ENCODE peak calls at places on chromosome 2, in eight cellular contexts. S is choroid plexus epithelial cell, G is dorsolateral prefrontal cortex, N is PC-3, X is lung, Y is AG04450, O is vagina, B is WERI-Rb-1. T is an unnamed sample.
A peak's percentile ranks its signal among the peaks of the same experiment; 100 is the strongest.

GRCh38 chr2:84449711-84450110 is 9.4 kb downstream of the SUCLG1 start:
- DNase-seq in X (no peak), S (no peak), N (no peak), G (no peak), B (no peak), O (no peak), Y (no peak), T (no peak)

GRCh38 chr2:240593026-240593702 is 6.6 kb downstream of the CAPN10 start:
- DNase-seq in B (peak; percentile 1), X (no peak), Y (no peak), S (no peak), N (no peak), G (peak; percentile 60), O (no peak), T (no peak)

GRCh38 chr2:134499307-134499706 is 219.5 kb downstream of the TMEM163 start:
- DNase-seq in O (peak; percentile 82), N (no peak), X (no peak), S (no peak), B (no peak), G (no peak), Y (no peak), T (no peak)

GRCh38 chr2:118292991-118293390 is 204.7 kb downstream of the INSIG2 start:
- DNase-seq in N (peak; percentile 10), B (no peak), S (no peak), X (no peak), G (no peak), Y (no peak), O (no peak), T (no peak)

GRCh38 chr2:160275646-160276045 is 75.6 kb upstream of the ITGB6 start:
- DNase-seq in X (no peak), S (no peak), O (no peak), Y (no peak), B (no peak), N (no peak), G (no peak), T (no peak)

GRCh38 chr2:10370895-10371294 is 68.2 kb downstream of the HPCAL1 start:
- DNase-seq in G (no peak), X (no peak), B (no peak), Y (no peak), N (no peak), O (no peak), S (no peak), T (no peak)

GRCh38 chr2:85017436-85018048 is 46.6 kb downstream of the KCMF1 start:
- DNase-seq in N (peak; percentile 53), X (no peak), S (peak; percentile 56), O (no peak), B (no peak), G (no peak), Y (no peak), T (no peak)

GRCh38 chr2:44582363-44583008 is 220.7 kb downstream of the CAMKMT start:
- DNase-seq in S (peak; percentile 47), X (no peak), Y (no peak), B (no peak), O (no peak), N (peak; percentile 82), G (no peak), T (no peak)

GRCh38 chr2:172995323-172996244 is 80.1 kb upstream of the MAP3K20 start:
- DNase-seq in S (peak; percentile 85), Y (peak; percentile 87), N (peak; percentile 90), B (no peak), G (no peak), O (no peak), X (no peak), T (no peak)

GRCh38 chr2:109299466-109299865 is 170.5 kb downstream of the SH3RF3 start:
- DNase-seq in Y (no peak), S (no peak), O (no peak), X (no peak), B (no peak), G (no peak), N (no peak), T (no peak)

GRCh38 chr2:98881153-98881650 is 54.8 kb downstream of the CRACDL start:
- DNase-seq in Y (no peak), O (no peak), S (no peak), X (no peak), G (no peak), B (no peak), N (no peak), T (no peak)

GRCh38 chr2:152335851-152336102 is 803 bp downstream of the FMNL2 start:
- DNase-seq in Y (no peak), G (no peak), X (no peak), N (no peak), S (no peak), O (no peak), B (no peak), T (no peak)

GRCh38 chr2:164068063-164068462 is 332.3 kb upstream of the FIGN start:
- DNase-seq in O (no peak), B (no peak), N (no peak), X (no peak), Y (no peak), S (no peak), G (no peak), T (no peak)

GRCh38 chr2:179569834-179570233 is 291.6 kb downstream of the ZNF385B start:
- DNase-seq in G (no peak), O (no peak), N (peak; percentile 68), Y (peak; percentile 10), B (no peak), S (peak; percentile 85), X (no peak), T (no peak)

GRCh38 chr2:171181067-171182049 is 20.7 kb upstream of the TLK1 start:
- DNase-seq in N (no peak), S (no peak), O (no peak), B (no peak), X (no peak), G (no peak), Y (no peak), T (no peak)

GRCh38 chr2:207046642-207047213 is 107.4 kb downstream of the CPO start:
- DNase-seq in X (no peak), B (no peak), O (no peak), Y (no peak), G (no peak), S (peak; percentile 59), N (peak; percentile 33), T (no peak)

GRCh38 chr2:145626301-145626700 is 1106.4 kb upstream of the ZEB2 start:
- DNase-seq in X (no peak), N (no peak), Y (no peak), G (no peak), O (no peak), S (no peak), B (no peak), T (no peak)

GRCh38 chr2:54497738-54498680 is 41.9 kb downstream of the SPTBN1 start:
- DNase-seq in B (peak; percentile 31), O (no peak), X (no peak), N (peak; percentile 20), Y (no peak), S (peak; percentile 81), G (no peak), T (no peak)

GRCh38 chr2:221129657-221130056 is 442.4 kb downstream of the EPHA4 start:
- DNase-seq in G (no peak), O (no peak), B (peak; percentile 10), N (no peak), S (no peak), Y (no peak), X (no peak), T (no peak)

GRCh38 chr2:64644240-64645013 is 9.3 kb downstream of the SERTAD2 start:
- DNase-seq in G (no peak), N (peak; percentile 80), B (peak; percentile 77), Y (no peak), S (peak; percentile 82), O (no peak), X (peak; percentile 65), T (peak; percentile 80)

GRCh38 chr2:201500534-201500933 is 49.0 kb downstream of the STRADB start:
- DNase-seq in O (no peak), B (no peak), N (peak; percentile 30), Y (peak; percentile 13), G (no peak), S (peak; percentile 31), X (no peak), T (no peak)

GRCh38 chr2:98551316-98551715 is 57.0 kb downstream of the COA5 start:
- DNase-seq in B (no peak), N (no peak), O (peak; percentile 70), G (no peak), S (no peak), Y (no peak), X (no peak), T (no peak)

GRCh38 chr2:207092803-207093202 is 72.9 kb downstream of the KLF7 start:
- DNase-seq in G (no peak), B (no peak), N (no peak), O (no peak), X (no peak), Y (no peak), S (peak; percentile 46), T (no peak)

GRCh38 chr2:50535971-50536759 is 495.8 kb downstream of the NRXN1 start:
- DNase-seq in N (peak; percentile 65), B (peak; percentile 37), G (no peak), Y (no peak), X (no peak), S (peak; percentile 63), O (no peak), T (peak; percentile 12)
- TF ChIP-seq CTCF in N (peak; percentile 82), B (peak; percentile 54), G (peak; percentile 81), Y (peak; percentile 74), X (no peak), S (peak; percentile 71), O (no peak), T (peak; percentile 80)

GRCh38 chr2:177344316-177344715 is 48.3 kb upstream of the AGPS start:
- DNase-seq in X (no peak), N (peak; percentile 23), B (no peak), G (no peak), O (no peak), Y (no peak), S (no peak), T (no peak)
- TF ChIP-seq CTCF in X (no peak), N (peak; percentile 35), B (no peak), G (no peak), O (no peak), Y (no peak), S (no peak), T (no peak)

DNA sequence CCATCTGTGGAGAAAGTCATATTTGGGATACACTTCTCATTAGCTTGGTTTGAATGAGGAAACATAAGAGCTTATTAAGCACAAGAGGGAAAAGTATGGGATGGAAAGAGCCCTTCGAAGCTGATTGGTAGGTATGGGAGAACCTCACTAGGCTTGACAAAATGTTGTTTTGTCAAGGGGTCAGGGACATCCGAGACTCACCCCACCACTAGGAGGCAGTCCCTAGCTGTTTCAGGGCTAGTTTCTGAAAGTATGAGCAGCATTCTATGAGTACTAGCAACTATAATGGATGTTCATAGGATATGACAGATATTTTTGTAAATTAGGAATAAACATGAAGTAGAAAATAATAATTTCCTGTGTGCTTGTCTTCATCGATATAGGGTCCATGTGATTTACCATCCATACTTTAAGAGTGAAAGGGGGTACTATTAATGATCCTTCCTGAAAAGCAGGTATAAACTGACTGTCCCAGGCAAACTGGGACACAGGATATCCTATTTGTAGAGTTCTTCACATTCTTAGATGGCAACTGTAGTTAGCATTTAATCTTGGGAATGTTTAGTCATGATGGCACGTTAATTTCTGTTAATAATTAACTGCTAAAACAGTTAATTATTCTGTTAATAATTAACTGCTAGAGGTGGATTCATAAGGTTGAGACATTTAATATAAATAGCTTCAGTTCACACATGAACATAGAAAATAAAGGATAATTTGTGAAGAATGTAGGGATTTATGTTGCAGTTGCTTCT is 28.4 kb downstream of the OTX1 start:
- DNase-seq in N (peak; percentile 76), X (no peak), G (no peak), O (no peak), Y (no peak), B (peak; percentile 50), S (no peak), T (no peak)
- TF ChIP-seq CTCF in N (peak; percentile 83), X (no peak), G (no peak), O (no peak), Y (peak; percentile 43), B (peak; percentile 56), S (peak; percentile 61), T (peak; percentile 11)

GRCh38 chr2:40450066-40450841 is 1.6 kb downstream of the SLC8A1 start:
- DNase-seq in S (peak; percentile 32), G (no peak), X (no peak), N (peak; percentile 14), O (no peak), B (no peak), Y (no peak), T (no peak)
- TF ChIP-seq CTCF in S (peak; percentile 14), G (no peak), X (no peak), N (peak; percentile 24), O (no peak), B (no peak), Y (peak; percentile 15), T (no peak)